ENCODE peak calls at places on chromosomes 4 and X, in six cellular contexts. Z, Q, F, R, D and J are unnamed samples.
A peak's percentile ranks its signal among the peaks of the same experiment; 100 is the strongest.

GRCh38 chrX:14243823-14244222 is 214.1 kb upstream of the GEMIN8 start:
- DNase-seq in Q (no peak), D (no peak), F (no peak), R (no peak), Z (no peak), J (no peak)

GRCh38 chr4:89001647-89002518 is 55.1 kb downstream of the FAM13A start:
- DNase-seq in Z (no peak), Q (no peak), F (no peak), D (no peak), R (no peak), J (no peak)

GRCh38 chr4:48033825-48034413 is 17.3 kb downstream of the NIPAL1 start:
- DNase-seq in Q (peak; percentile 63), D (no peak), Z (no peak), R (no peak), F (no peak), J (peak; percentile 67)

GRCh38 chrX:120401301-120401700 is 39.4 kb downstream of the ATP1B4 start:
- DNase-seq in Z (no peak), R (no peak), Q (no peak), D (no peak), F (no peak), J (no peak)

GRCh38 chrX:38347136-38347535 is 5.3 kb upstream of the OTC start:
- DNase-seq in Q (no peak), Z (no peak), R (no peak), F (no peak), D (no peak), J (peak; percentile 2)

GRCh38 chr4:145828802-145829485 is 109.7 kb downstream of the ZNF827 start:
- DNase-seq in F (no peak), R (no peak), Z (no peak), D (no peak), Q (peak; percentile 84), J (no peak)

GRCh38 chr4:112511294-112512118 is 4.5 kb downstream of the NEUROG2 start:
- DNase-seq in Z (no peak), D (no peak), R (no peak), F (no peak), Q (no peak), J (no peak)

GRCh38 chr4:147950840-147951239 is 219.0 kb downstream of the ARHGAP10 start:
- DNase-seq in Z (no peak), F (no peak), R (no peak), Q (no peak), D (no peak), J (no peak)

GRCh38 chrX:115372026-115372610 is 82.6 kb downstream of the LUZP4 start:
- DNase-seq in D (no peak), R (no peak), F (no peak), Z (no peak), Q (no peak), J (no peak)

GRCh38 chr4:181564616-181565015 is 678.6 kb upstream of the TENM3 start:
- DNase-seq in R (no peak), Q (no peak), Z (no peak), D (no peak), F (no peak), J (no peak)

GRCh38 chr4:82380831-82381230 is 7.0 kb upstream of the HNRNPD start:
- DNase-seq in F (no peak), R (no peak), D (no peak), Z (no peak), Q (no peak), J (no peak)

GRCh38 chr4:186580669-186581068 is 25.3 kb upstream of the MTNR1A start:
- DNase-seq in D (no peak), Z (no peak), Q (no peak), R (no peak), F (no peak), J (no peak)

GRCh38 chr4:72876946-72877345 is 192.6 kb downstream of the COX18 start:
- DNase-seq in Z (no peak), Q (no peak), R (no peak), D (no peak), F (no peak), J (no peak)

GRCh38 chr4:123939621-123940020 is 543.0 kb downstream of the SPRY1 start:
- DNase-seq in R (no peak), F (no peak), Q (no peak), D (no peak), Z (no peak), J (no peak)

GRCh38 chr4:41887821-41888699 is 47.2 kb upstream of the TMEM33 start:
- DNase-seq in R (no peak), Q (peak; percentile 58), D (no peak), F (no peak), Z (no peak), J (peak; percentile 61)

GRCh38 chrX:7278356-7278755 is 130.4 kb upstream of the PUDP start:
- DNase-seq in Z (no peak), F (no peak), R (no peak), Q (no peak), D (no peak), J (no peak)

GRCh38 chr4:4673070-4673469 is 131.2 kb upstream of the STX18 start:
- DNase-seq in F (no peak), R (no peak), Z (no peak), Q (no peak), D (no peak), J (no peak)

GRCh38 chrX:15882704-15883539 is 28.3 kb upstream of the AP1S2 start:
- DNase-seq in D (no peak), R (no peak), Q (peak; percentile 46), Z (no peak), F (no peak), J (no peak)

GRCh38 chr4:8547108-8547911 is 32.9 kb upstream of the GPR78 start:
- DNase-seq in Q (peak; percentile 47), R (no peak), D (no peak), F (no peak), Z (peak; percentile 22), J (no peak)

GRCh38 chr4:5747746-5748365 is 36.9 kb downstream of the EVC start:
- DNase-seq in Z (peak; percentile 5), R (no peak), Q (no peak), D (no peak), F (peak; percentile 32), J (no peak)

GRCh38 chr4:102345795-102346100 is 466 bp upstream of the SLC39A8 start:
- DNase-seq in Z (no peak), F (no peak), D (no peak), Q (peak; percentile 47), R (no peak), J (peak; percentile 47)

GRCh38 chr4:40987151-40987550 is 227.2 kb downstream of the APBB2 start:
- DNase-seq in D (no peak), Z (no peak), R (no peak), Q (no peak), F (no peak), J (no peak)

GRCh38 chrX:99572711-99573110 is 837.4 kb downstream of the PCDH19 start:
- DNase-seq in Z (no peak), Q (no peak), D (no peak), F (no peak), R (no peak), J (no peak)

GRCh38 chrX:48972214-48973164 is 845 bp upstream of the KCND1 start:
- DNase-seq in Z (no peak), F (no peak), Q (peak; percentile 27), D (no peak), R (no peak), J (peak; percentile 21)

GRCh38 chrX:138150709-138151108 is 560.8 kb downstream of the FGF13 start:
- DNase-seq in Q (peak; percentile 15), F (no peak), R (no peak), Z (no peak), D (no peak), J (no peak)

GRCh38 chr4:118738999-118739690 is 54.0 kb downstream of the METTL14 start:
- DNase-seq in D (no peak), R (no peak), Z (no peak), Q (no peak), F (no peak), J (no peak)

GRCh38 chrX:123859409-123859827 is 435 bp upstream of the XIAP start:
- DNase-seq in D (no peak), Q (no peak), Z (no peak), F (no peak), R (no peak), J (no peak)

GRCh38 chr4:20418865-20419451 is 167.3 kb downstream of the SLIT2 start:
- DNase-seq in F (no peak), R (no peak), D (no peak), Q (peak; percentile 86), Z (no peak), J (no peak)

GRCh38 chrX:120692319-120692718 is 62.5 kb upstream of the C1GALT1C1 start:
- DNase-seq in Q (no peak), Z (no peak), R (no peak), F (no peak), D (no peak), J (no peak)

GRCh38 chrX:47568656-47569295 is 7.8 kb downstream of the ARAF start:
- DNase-seq in R (no peak), F (no peak), Z (no peak), D (no peak), Q (no peak), J (peak; percentile 34)

GRCh38 chr4:100795581-100795980 is 277.8 kb upstream of the EMCN start:
- DNase-seq in D (no peak), Q (no peak), R (no peak), Z (no peak), F (no peak), J (no peak)
- H3K27ac ChIP-seq in D (no peak overlapping the region), Q (no peak overlapping the region), R (no peak overlapping the region), Z (no peak overlapping the region), F (no peak overlapping the region), J (no peak overlapping the region)

GRCh38 chr4:70613182-70613892 is 15.2 kb upstream of the ENAM start:
- DNase-seq in Z (no peak), D (no peak), F (no peak), Q (no peak), R (no peak), J (no peak)
- H3K4me3 ChIP-seq in Z (peak overlapping the region; percentile 24), D (peak overlapping the region; percentile 56), F (peak overlapping the region; percentile 34), Q (peak overlapping the region; percentile 10), R (peak overlapping the region; percentile 22), J (no peak overlapping the region)

DNA sequence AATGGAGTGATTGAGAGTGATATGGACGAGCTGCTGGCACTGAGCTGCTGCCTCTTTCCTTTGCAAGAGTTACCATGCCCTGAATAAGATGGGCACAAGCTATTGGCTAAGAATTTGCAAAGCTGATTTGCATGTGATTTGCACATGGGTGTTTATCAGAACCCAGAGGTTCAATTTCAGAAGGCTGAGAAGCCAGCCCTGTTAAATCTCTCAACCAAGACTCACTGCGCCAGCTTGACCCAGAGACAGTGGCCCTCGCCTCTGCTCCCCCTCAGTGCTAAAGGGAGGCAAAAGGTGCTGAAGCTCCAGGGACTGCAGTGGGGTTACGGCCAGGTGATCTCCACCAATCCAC is 701 bp downstream of the ARHGAP4 start:
- DNase-seq in Z (no peak), D (no peak), R (no peak), Q (peak; percentile 81), F (no peak), J (peak; percentile 71)
- H3K27ac ChIP-seq in Z (peak overlapping the region; percentile 92), D (peak overlapping the region; percentile 30), R (peak overlapping the region; percentile 95), Q (peak overlapping the region; percentile 98), F (no peak overlapping the region), J (peak overlapping the region; percentile 96)

DNA sequence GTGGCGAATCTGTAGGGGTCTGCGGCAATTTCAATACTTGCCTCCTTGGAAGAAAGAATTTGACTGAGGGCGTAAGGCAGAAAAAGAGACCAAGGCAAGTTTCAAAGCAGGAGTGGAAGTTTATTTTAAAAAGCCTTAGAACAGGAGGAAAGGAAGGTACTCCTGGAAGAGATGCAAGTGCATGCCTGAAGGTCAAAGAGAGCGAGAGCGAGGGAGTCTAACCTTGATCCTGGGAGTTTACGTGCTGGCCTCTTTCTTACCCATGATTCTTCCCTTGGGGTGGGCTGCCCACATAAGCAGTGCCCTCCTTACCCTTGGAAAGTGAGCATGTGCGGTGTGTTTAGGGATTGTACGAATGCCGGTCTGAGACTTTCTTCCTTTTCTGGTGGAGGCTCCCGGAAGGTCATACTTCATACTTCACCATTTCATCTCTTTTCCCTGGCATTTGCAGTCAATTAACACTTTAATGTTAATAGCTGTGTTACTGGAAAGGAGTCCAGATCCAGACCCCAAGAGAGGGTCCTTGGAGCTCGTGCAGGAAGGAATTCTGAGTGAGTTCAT is 40.0 kb downstream of the ARSD start:
- DNase-seq in Z (no peak), Q (no peak), R (no peak), F (no peak), D (no peak), J (no peak)
- H3K4me3 ChIP-seq in Z (peak overlapping the region; percentile 48), Q (peak overlapping the region; percentile 56), R (peak overlapping the region; percentile 48), F (peak overlapping the region; percentile 41), D (peak overlapping the region; percentile 71), J (peak overlapping the region; percentile 51)